ENCODE peak calls at places on chromosomes 12 and 14, in eight cellular contexts. Q is A549, K is transverse colon, I is SK-N-SH, E is HepG2, D is sigmoid colon, H is ovary, O is tibial nerve. T is an unnamed sample.

GRCh38 chr14:21264025-21264801 is 5.0 kb downstream of the HNRNPC start:
- DNase-seq in I (no peak), H (no peak), E (no peak), O (no peak), D (no peak), Q (no peak), K (no peak), T (no peak)

GRCh38 chr12:88185988-88186387 is 43.9 kb downstream of the TMTC3 start:
- DNase-seq in E (no peak), O (no peak), Q (peak), H (no peak), K (no peak), I (no peak), D (no peak), T (no peak)

GRCh38 chr14:77023001-77023996 is 5.2 kb downstream of the IRF2BPL start:
- DNase-seq in I (peak), K (peak), H (peak), D (peak), O (no peak), E (peak), Q (peak), T (peak)

GRCh38 chr12:113727651-113728061 is 238.5 kb downstream of the RBM19 start:
- DNase-seq in H (no peak), D (no peak), I (no peak), Q (peak), O (no peak), K (no peak), E (peak), T (no peak)

GRCh38 chr12:51864701-51865469 is 16.4 kb upstream of the FIGNL2 start:
- DNase-seq in H (no peak), O (no peak), E (no peak), D (no peak), I (peak), Q (no peak), K (no peak), T (no peak)

GRCh38 chr12:79761341-79761740 is 70.6 kb upstream of the PAWR start:
- DNase-seq in D (no peak), O (no peak), Q (no peak), H (no peak), I (no peak), K (no peak), E (no peak), T (no peak)

GRCh38 chr14:54818201-54819133 is 84.2 kb downstream of the GCH1 start:
- DNase-seq in H (no peak), Q (no peak), D (no peak), O (no peak), K (peak), E (peak), I (peak), T (no peak)

GRCh38 chr14:95527392-95528002 is 7.4 kb upstream of the GLRX5 start:
- DNase-seq in E (peak), K (peak), D (peak), Q (peak), I (peak), O (peak), H (peak), T (peak)

GRCh38 chr14:104178279-104178678 is 39.9 kb downstream of the KIF26A start:
- DNase-seq in K (no peak), E (no peak), H (no peak), Q (no peak), O (no peak), D (no peak), I (no peak), T (peak)
- H3K27ac ChIP-seq in K (no peak), E (no peak), H (no peak), Q (no peak), O (no peak), D (no peak), I (no peak), T (no peak)

GRCh38 chr12:108530141-108530540 is 15.1 kb downstream of the FICD start:
- DNase-seq in E (no peak), H (no peak), Q (no peak), K (no peak), O (no peak), D (no peak), I (no peak), T (no peak)

GRCh38 chr12:108526482-108527234 is 11.6 kb downstream of the FICD start:
- DNase-seq in O (no peak), D (no peak), I (no peak), K (no peak), E (no peak), Q (no peak), H (no peak), T (no peak)

GRCh38 chr12:108532061-108532848 is 17.2 kb downstream of the FICD start:
- DNase-seq in O (no peak), I (no peak), K (no peak), D (no peak), H (no peak), E (no peak), Q (no peak), T (no peak)
- TF ChIP-seq EP300 in O (no peak), I (no peak), K (no peak), D (no peak), H (no peak), E (no peak), Q (no peak), T (no peak)

GRCh38 chr12:112162261-112162790 is 37.0 kb downstream of the TRAFD1 start:
- DNase-seq in K (no peak), Q (no peak), D (peak), H (no peak), E (no peak), I (no peak), O (no peak), T (no peak)

GRCh38 chr12:112163471-112164325 is 38.3 kb downstream of the TRAFD1 start:
- DNase-seq in H (no peak), K (no peak), Q (no peak), I (no peak), E (no peak), O (no peak), D (peak), T (no peak)

GRCh38 chr12:112165624-112166023 is 40.3 kb downstream of the TRAFD1 start:
- DNase-seq in E (no peak), D (no peak), H (no peak), O (no peak), Q (no peak), K (no peak), I (no peak), T (no peak)

GRCh38 chr12:112163056-112163455 is 37.7 kb downstream of the TRAFD1 start:
- DNase-seq in Q (no peak), K (no peak), I (no peak), O (no peak), H (no peak), E (no peak), D (peak), T (no peak)

DNA sequence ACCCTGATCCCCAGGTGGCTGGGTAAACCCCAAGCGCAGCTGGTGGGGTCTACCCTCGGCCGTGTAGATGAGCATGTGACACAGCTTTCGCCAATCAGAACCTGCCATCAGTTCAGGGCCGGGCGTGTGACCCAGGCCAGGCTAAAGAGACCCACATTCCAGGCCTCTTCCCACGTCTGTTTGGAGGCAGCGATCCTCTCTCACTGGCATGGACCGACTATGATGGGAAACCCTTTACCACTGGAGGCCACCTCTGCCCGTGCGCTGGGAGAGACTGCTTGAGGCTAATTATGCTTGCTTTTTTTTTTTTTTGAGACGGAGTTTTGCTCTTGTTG is 38.9 kb downstream of the TRAFD1 start:
- DNase-seq in K (no peak), I (no peak), Q (no peak), O (no peak), E (no peak), H (no peak), D (peak), T (no peak)
- H3K27ac ChIP-seq in K (no peak), I (no peak), Q (no peak), O (no peak), E (no peak), H (no peak), D (no peak), T (no peak)

GRCh38 chr14:32805979-32806378 is 132.7 kb upstream of the NPAS3 start:
- DNase-seq in I (no peak), K (no peak), E (no peak), Q (no peak), D (no peak), O (no peak), H (no peak), T (no peak)

GRCh38 chr14:32813401-32813800 is 125.3 kb upstream of the NPAS3 start:
- DNase-seq in D (no peak), K (no peak), H (no peak), O (no peak), E (no peak), I (no peak), Q (no peak), T (no peak)

GRCh38 chr14:32809255-32809654 is 129.4 kb upstream of the NPAS3 start:
- DNase-seq in Q (no peak), H (no peak), E (no peak), I (no peak), K (no peak), D (no peak), O (no peak), T (no peak)

GRCh38 chr14:32808574-32809098 is 130.0 kb upstream of the NPAS3 start:
- DNase-seq in K (no peak), Q (no peak), O (no peak), D (no peak), E (no peak), I (no peak), H (no peak), T (no peak)
- TF ChIP-seq EP300 in K (no peak), Q (no peak), O (no peak), D (no peak), E (no peak), I (no peak), H (no peak), T (no peak)

GRCh38 chr14:49897965-49898364 is 5.1 kb downstream of the ARF6 start:
- DNase-seq in Q (no peak), I (no peak), E (no peak), O (no peak), D (no peak), K (no peak), H (no peak), T (peak)
- H3K27ac ChIP-seq in Q (peak), I (peak), E (no peak), O (no peak), D (no peak), K (peak), H (no peak), T (peak)

GRCh38 chr12:123142948-123143752 is 7.7 kb downstream of the PITPNM2 start:
- DNase-seq in D (peak), K (peak), O (no peak), I (no peak), H (peak), Q (peak), E (peak), T (no peak)
- TF ChIP-seq EP300 in D (no peak), K (no peak), O (no peak), I (no peak), H (no peak), Q (no peak), E (no peak), T (no peak)

GRCh38 chr12:120090211-120090610 is 26.3 kb downstream of the RAB35 start:
- DNase-seq in O (no peak), Q (no peak), I (no peak), H (no peak), K (no peak), D (no peak), E (no peak), T (no peak)

GRCh38 chr12:120089105-120089504 is 27.4 kb downstream of the RAB35 start:
- DNase-seq in E (no peak), O (no peak), D (no peak), I (no peak), H (no peak), Q (no peak), K (no peak), T (no peak)

GRCh38 chr12:120085920-120086319 is 30.6 kb downstream of the RAB35 start:
- DNase-seq in Q (no peak), I (no peak), O (no peak), E (no peak), K (no peak), D (no peak), H (no peak), T (no peak)

GRCh38 chr12:120089796-120090195 is 26.8 kb downstream of the RAB35 start:
- DNase-seq in H (no peak), Q (no peak), I (no peak), K (no peak), E (no peak), O (no peak), D (no peak), T (no peak)

DNA sequence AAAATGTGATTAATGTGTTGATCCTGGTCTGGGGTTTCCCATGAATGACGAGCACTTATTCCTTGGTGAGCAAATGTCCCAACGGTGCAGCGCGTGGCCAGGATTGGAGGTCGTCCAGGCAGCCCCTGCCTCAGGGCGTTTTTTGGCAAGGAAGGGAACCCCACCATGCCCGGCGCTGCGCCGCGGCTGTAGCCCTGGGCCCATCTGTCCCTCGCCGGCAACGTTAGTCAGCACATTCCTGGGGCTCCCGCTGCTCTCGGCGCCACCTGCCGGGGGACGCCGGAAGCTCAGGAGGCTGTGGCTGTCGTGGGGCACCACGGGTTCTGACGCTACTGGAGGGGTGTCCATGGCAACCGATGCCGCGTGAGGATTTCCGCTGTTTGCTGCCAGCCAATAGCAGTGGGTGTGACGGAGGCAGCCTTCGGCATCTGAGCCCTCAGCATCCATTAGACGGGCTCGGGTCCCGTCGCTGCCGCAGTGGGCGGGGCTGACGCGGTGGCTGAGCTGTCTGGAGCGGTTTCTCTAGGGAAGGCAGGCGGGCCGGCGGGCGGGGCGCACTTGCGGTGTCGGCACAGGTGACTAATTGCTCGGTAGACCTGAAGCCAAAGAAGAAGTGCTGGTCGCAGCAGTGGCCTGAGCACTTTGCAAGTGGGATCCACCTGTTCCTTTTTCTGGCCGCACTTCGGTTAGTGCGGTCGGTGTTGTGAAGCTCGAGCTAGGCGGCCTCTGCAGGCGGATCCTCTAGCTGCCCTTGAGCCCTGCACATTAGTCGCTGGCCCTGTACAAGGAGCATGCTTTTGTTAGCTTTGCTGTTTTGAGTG is 29.5 kb downstream of the RAB35 start:
- DNase-seq in K (peak), O (peak), E (peak), Q (peak), H (peak), I (peak), D (peak), T (peak)
- H3K27ac ChIP-seq in K (peak), O (no peak), E (peak), Q (peak), H (no peak), I (peak), D (peak), T (peak)

GRCh38 chr12:62631531-62632520 is 165.2 kb downstream of the MON2 start:
- DNase-seq in E (peak), Q (peak), H (peak), K (peak), D (peak), I (peak), O (peak), T (peak)
- TF ChIP-seq EP300 in E (no peak), Q (no peak), H (no peak), K (no peak), D (no peak), I (peak), O (no peak), T (no peak)

GRCh38 chr14:101906645-101907044 is 57.7 kb upstream of the DYNC1H1 start:
- DNase-seq in I (no peak), D (no peak), Q (no peak), O (no peak), E (no peak), K (no peak), H (no peak), T (no peak)
- H3K27ac ChIP-seq in I (no peak), D (no peak), Q (no peak), O (no peak), E (no peak), K (no peak), H (no peak), T (no peak)